ENCODE peak calls at places on chromosomes 3 and 15, in six cellular contexts. One of them, this sample, is unnamed.

GRCh38 chr15:90001683-90002427 is 731 bp downstream of the ZNF710 start:
- DNase-seq in ovary: peak
- DNase-seq in stimulated activated CD4-positive, alpha-beta T cell treated with anti-CD3 and anti-CD28 coated beads, Interleukin-2, amount 100 ng/mL, for 48 hours: peak
- DNase-seq in stimulated activated naive CD8-positive, alpha-beta T cell treated with anti-CD3 and anti-CD28 coated beads, Interleukin-15, Interleukin-2, amounts not matched to agents 100 U/mL and 50 U/mL, for 24 hours: peak
- DNase-seq in T-helper 17 cell: peak
- DNase-seq in IMR-90: peak
- DNase-seq in this sample: peak

GRCh38 chr3:123157598-123158287 is 44.0 kb upstream of the SEC22A start:
- DNase-seq in stimulated activated CD4-positive, alpha-beta T cell treated with anti-CD3 and anti-CD28 coated beads, Interleukin-2, amount 100 ng/mL, for 48 hours: no peak
- DNase-seq in ovary: no peak
- DNase-seq in T-helper 17 cell: no peak
- DNase-seq in stimulated activated naive CD8-positive, alpha-beta T cell treated with anti-CD3 and anti-CD28 coated beads, Interleukin-15, Interleukin-2, amounts not matched to agents 100 U/mL and 50 U/mL, for 24 hours: no peak
- DNase-seq in IMR-90: no peak
- DNase-seq in this sample: no peak

GRCh38 chr15:62896969-62897486 is 145.5 kb upstream of the TPM1 start:
- DNase-seq in IMR-90: peak
- DNase-seq in T-helper 17 cell: no peak
- DNase-seq in ovary: peak
- DNase-seq in stimulated activated CD4-positive, alpha-beta T cell treated with anti-CD3 and anti-CD28 coated beads, Interleukin-2, amount 100 ng/mL, for 48 hours: no peak
- DNase-seq in stimulated activated naive CD8-positive, alpha-beta T cell treated with anti-CD3 and anti-CD28 coated beads, Interleukin-15, Interleukin-2, amounts not matched to agents 100 U/mL and 50 U/mL, for 24 hours: no peak
- DNase-seq in this sample: peak

GRCh38 chr3:118808743-118809142 is 225.9 kb downstream of the IGSF11 start:
- DNase-seq in IMR-90: no peak
- DNase-seq in T-helper 17 cell: no peak
- DNase-seq in ovary: no peak
- DNase-seq in stimulated activated CD4-positive, alpha-beta T cell treated with anti-CD3 and anti-CD28 coated beads, Interleukin-2, amount 100 ng/mL, for 48 hours: no peak
- DNase-seq in stimulated activated naive CD8-positive, alpha-beta T cell treated with anti-CD3 and anti-CD28 coated beads, Interleukin-15, Interleukin-2, amounts not matched to agents 100 U/mL and 50 U/mL, for 24 hours: no peak
- DNase-seq in this sample: no peak

GRCh38 chr15:39396979-39397615 is 183.8 kb upstream of the THBS1 start:
- DNase-seq in IMR-90: no peak
- DNase-seq in stimulated activated CD4-positive, alpha-beta T cell treated with anti-CD3 and anti-CD28 coated beads, Interleukin-2, amount 100 ng/mL, for 48 hours: no peak
- DNase-seq in stimulated activated naive CD8-positive, alpha-beta T cell treated with anti-CD3 and anti-CD28 coated beads, Interleukin-15, Interleukin-2, amounts not matched to agents 100 U/mL and 50 U/mL, for 24 hours: no peak
- DNase-seq in ovary: no peak
- DNase-seq in T-helper 17 cell: no peak
- DNase-seq in this sample: no peak

GRCh38 chr3:78140274-78140673 is 1100.4 kb downstream of the ROBO2 start:
- DNase-seq in stimulated activated CD4-positive, alpha-beta T cell treated with anti-CD3 and anti-CD28 coated beads, Interleukin-2, amount 100 ng/mL, for 48 hours: no peak
- DNase-seq in IMR-90: peak
- DNase-seq in T-helper 17 cell: no peak
- DNase-seq in stimulated activated naive CD8-positive, alpha-beta T cell treated with anti-CD3 and anti-CD28 coated beads, Interleukin-15, Interleukin-2, amounts not matched to agents 100 U/mL and 50 U/mL, for 24 hours: no peak
- DNase-seq in ovary: no peak
- DNase-seq in this sample: no peak

GRCh38 chr15:32818758-32819405 is 101.1 kb downstream of the GREM1 start:
- DNase-seq in stimulated activated CD4-positive, alpha-beta T cell treated with anti-CD3 and anti-CD28 coated beads, Interleukin-2, amount 100 ng/mL, for 48 hours: no peak
- DNase-seq in IMR-90: peak
- DNase-seq in T-helper 17 cell: no peak
- DNase-seq in ovary: no peak
- DNase-seq in stimulated activated naive CD8-positive, alpha-beta T cell treated with anti-CD3 and anti-CD28 coated beads, Interleukin-15, Interleukin-2, amounts not matched to agents 100 U/mL and 50 U/mL, for 24 hours: no peak
- DNase-seq in this sample: peak

GRCh38 chr3:155065537-155065936 is 14.6 kb upstream of the MME start:
- DNase-seq in IMR-90: peak
- DNase-seq in T-helper 17 cell: no peak
- DNase-seq in stimulated activated naive CD8-positive, alpha-beta T cell treated with anti-CD3 and anti-CD28 coated beads, Interleukin-15, Interleukin-2, amounts not matched to agents 100 U/mL and 50 U/mL, for 24 hours: no peak
- DNase-seq in stimulated activated CD4-positive, alpha-beta T cell treated with anti-CD3 and anti-CD28 coated beads, Interleukin-2, amount 100 ng/mL, for 48 hours: no peak
- DNase-seq in ovary: no peak
- DNase-seq in this sample: peak

GRCh38 chr3:95123104-95123503 is 1060.2 kb downstream of the NSUN3 start:
- DNase-seq in stimulated activated CD4-positive, alpha-beta T cell treated with anti-CD3 and anti-CD28 coated beads, Interleukin-2, amount 100 ng/mL, for 48 hours: no peak
- DNase-seq in T-helper 17 cell: no peak
- DNase-seq in ovary: no peak
- DNase-seq in stimulated activated naive CD8-positive, alpha-beta T cell treated with anti-CD3 and anti-CD28 coated beads, Interleukin-15, Interleukin-2, amounts not matched to agents 100 U/mL and 50 U/mL, for 24 hours: no peak
- DNase-seq in IMR-90: no peak
- DNase-seq in this sample: no peak

GRCh38 chr3:108250626-108251025 is 28.4 kb upstream of the IFT57 start:
- DNase-seq in stimulated activated CD4-positive, alpha-beta T cell treated with anti-CD3 and anti-CD28 coated beads, Interleukin-2, amount 100 ng/mL, for 48 hours: no peak
- DNase-seq in stimulated activated naive CD8-positive, alpha-beta T cell treated with anti-CD3 and anti-CD28 coated beads, Interleukin-15, Interleukin-2, amounts not matched to agents 100 U/mL and 50 U/mL, for 24 hours: no peak
- DNase-seq in T-helper 17 cell: no peak
- DNase-seq in ovary: no peak
- DNase-seq in IMR-90: no peak
- DNase-seq in this sample: no peak

GRCh38 chr15:70259030-70259424 is 161.3 kb upstream of the TLE3 start:
- DNase-seq in stimulated activated CD4-positive, alpha-beta T cell treated with anti-CD3 and anti-CD28 coated beads, Interleukin-2, amount 100 ng/mL, for 48 hours: peak
- DNase-seq in ovary: peak
- DNase-seq in IMR-90: peak
- DNase-seq in stimulated activated naive CD8-positive, alpha-beta T cell treated with anti-CD3 and anti-CD28 coated beads, Interleukin-15, Interleukin-2, amounts not matched to agents 100 U/mL and 50 U/mL, for 24 hours: no peak
- DNase-seq in T-helper 17 cell: peak
- DNase-seq in this sample: peak

GRCh38 chr3:149547954-149548728 is 73.6 kb downstream of the TM4SF4 start:
- DNase-seq in T-helper 17 cell: no peak
- DNase-seq in ovary: peak
- DNase-seq in stimulated activated CD4-positive, alpha-beta T cell treated with anti-CD3 and anti-CD28 coated beads, Interleukin-2, amount 100 ng/mL, for 48 hours: no peak
- DNase-seq in IMR-90: peak
- DNase-seq in stimulated activated naive CD8-positive, alpha-beta T cell treated with anti-CD3 and anti-CD28 coated beads, Interleukin-15, Interleukin-2, amounts not matched to agents 100 U/mL and 50 U/mL, for 24 hours: no peak
- DNase-seq in this sample: peak

GRCh38 chr3:140249188-140249587 is 314.2 kb downstream of the CLSTN2 start:
- DNase-seq in T-helper 17 cell: no peak
- DNase-seq in stimulated activated naive CD8-positive, alpha-beta T cell treated with anti-CD3 and anti-CD28 coated beads, Interleukin-15, Interleukin-2, amounts not matched to agents 100 U/mL and 50 U/mL, for 24 hours: no peak
- DNase-seq in IMR-90: no peak
- DNase-seq in ovary: no peak
- DNase-seq in stimulated activated CD4-positive, alpha-beta T cell treated with anti-CD3 and anti-CD28 coated beads, Interleukin-2, amount 100 ng/mL, for 48 hours: no peak
- DNase-seq in this sample: no peak

GRCh38 chr15:94367726-94368535 is 136.6 kb downstream of the MCTP2 start:
- DNase-seq in IMR-90: no peak
- DNase-seq in stimulated activated naive CD8-positive, alpha-beta T cell treated with anti-CD3 and anti-CD28 coated beads, Interleukin-15, Interleukin-2, amounts not matched to agents 100 U/mL and 50 U/mL, for 24 hours: no peak
- DNase-seq in stimulated activated CD4-positive, alpha-beta T cell treated with anti-CD3 and anti-CD28 coated beads, Interleukin-2, amount 100 ng/mL, for 48 hours: no peak
- DNase-seq in ovary: no peak
- DNase-seq in T-helper 17 cell: no peak
- DNase-seq in this sample: no peak

GRCh38 chr3:194379231-194379630 is 9.7 kb upstream of the LRRC15 start:
- DNase-seq in stimulated activated CD4-positive, alpha-beta T cell treated with anti-CD3 and anti-CD28 coated beads, Interleukin-2, amount 100 ng/mL, for 48 hours: no peak
- DNase-seq in ovary: no peak
- DNase-seq in stimulated activated naive CD8-positive, alpha-beta T cell treated with anti-CD3 and anti-CD28 coated beads, Interleukin-15, Interleukin-2, amounts not matched to agents 100 U/mL and 50 U/mL, for 24 hours: no peak
- DNase-seq in T-helper 17 cell: no peak
- DNase-seq in IMR-90: no peak
- DNase-seq in this sample: no peak

GRCh38 chr3:173825731-173826130 is 428.2 kb downstream of the NLGN1 start:
- DNase-seq in ovary: no peak
- DNase-seq in T-helper 17 cell: no peak
- DNase-seq in IMR-90: peak
- DNase-seq in stimulated activated CD4-positive, alpha-beta T cell treated with anti-CD3 and anti-CD28 coated beads, Interleukin-2, amount 100 ng/mL, for 48 hours: no peak
- DNase-seq in stimulated activated naive CD8-positive, alpha-beta T cell treated with anti-CD3 and anti-CD28 coated beads, Interleukin-15, Interleukin-2, amounts not matched to agents 100 U/mL and 50 U/mL, for 24 hours: no peak
- DNase-seq in this sample: no peak

GRCh38 chr15:48541659-48542334 is 103.7 kb downstream of the FBN1 start:
- DNase-seq in IMR-90: peak
- DNase-seq in stimulated activated CD4-positive, alpha-beta T cell treated with anti-CD3 and anti-CD28 coated beads, Interleukin-2, amount 100 ng/mL, for 48 hours: no peak
- DNase-seq in ovary: no peak
- DNase-seq in stimulated activated naive CD8-positive, alpha-beta T cell treated with anti-CD3 and anti-CD28 coated beads, Interleukin-15, Interleukin-2, amounts not matched to agents 100 U/mL and 50 U/mL, for 24 hours: no peak
- DNase-seq in T-helper 17 cell: no peak
- DNase-seq in this sample: no peak

GRCh38 chr3:39970982-39971381 is 161.6 kb downstream of the MYRIP start:
- DNase-seq in stimulated activated CD4-positive, alpha-beta T cell treated with anti-CD3 and anti-CD28 coated beads, Interleukin-2, amount 100 ng/mL, for 48 hours: no peak
- DNase-seq in ovary: no peak
- DNase-seq in stimulated activated naive CD8-positive, alpha-beta T cell treated with anti-CD3 and anti-CD28 coated beads, Interleukin-15, Interleukin-2, amounts not matched to agents 100 U/mL and 50 U/mL, for 24 hours: no peak
- DNase-seq in T-helper 17 cell: no peak
- DNase-seq in IMR-90: no peak
- DNase-seq in this sample: no peak

GRCh38 chr15:42137461-42138261 is 18.8 kb downstream of the PLA2G4F start:
- DNase-seq in stimulated activated CD4-positive, alpha-beta T cell treated with anti-CD3 and anti-CD28 coated beads, Interleukin-2, amount 100 ng/mL, for 48 hours: no peak
- DNase-seq in ovary: no peak
- DNase-seq in T-helper 17 cell: no peak
- DNase-seq in IMR-90: peak
- DNase-seq in stimulated activated naive CD8-positive, alpha-beta T cell treated with anti-CD3 and anti-CD28 coated beads, Interleukin-15, Interleukin-2, amounts not matched to agents 100 U/mL and 50 U/mL, for 24 hours: peak
- DNase-seq in this sample: peak

GRCh38 chr3:129424185-129424841 is 4.1 kb downstream of the EFCAB12 start:
- DNase-seq in stimulated activated CD4-positive, alpha-beta T cell treated with anti-CD3 and anti-CD28 coated beads, Interleukin-2, amount 100 ng/mL, for 48 hours: no peak
- DNase-seq in ovary: no peak
- DNase-seq in IMR-90: peak
- DNase-seq in T-helper 17 cell: no peak
- DNase-seq in stimulated activated naive CD8-positive, alpha-beta T cell treated with anti-CD3 and anti-CD28 coated beads, Interleukin-15, Interleukin-2, amounts not matched to agents 100 U/mL and 50 U/mL, for 24 hours: no peak
- DNase-seq in this sample: no peak

GRCh38 chr15:38486946-38487345 is 33.0 kb downstream of the FAM98B start:
- DNase-seq in ovary: no peak
- DNase-seq in T-helper 17 cell: no peak
- DNase-seq in IMR-90: peak
- DNase-seq in stimulated activated CD4-positive, alpha-beta T cell treated with anti-CD3 and anti-CD28 coated beads, Interleukin-2, amount 100 ng/mL, for 48 hours: no peak
- DNase-seq in stimulated activated naive CD8-positive, alpha-beta T cell treated with anti-CD3 and anti-CD28 coated beads, Interleukin-15, Interleukin-2, amounts not matched to agents 100 U/mL and 50 U/mL, for 24 hours: no peak
- DNase-seq in this sample: peak